ENCODE peak calls at places on chromosome 9, in eight cellular contexts. M, A, U, S, Q, W, B and T are unnamed samples.

GRCh38 chr9:85137606-85138150 is 468.1 kb downstream of the NTRK2 start:
- DNase-seq in A (no peak), U (no peak), Q (no peak), W (no peak), B (no peak), S (no peak), M (no peak), T (no peak)

GRCh38 chr9:6785682-6786081 is 27.9 kb downstream of the KDM4C start:
- DNase-seq in U (no peak), A (no peak), B (no peak), W (no peak), S (no peak), M (no peak), Q (no peak), T (no peak)

GRCh38 chr9:17706347-17706746 is 127.5 kb downstream of the SH3GL2 start:
- DNase-seq in S (no peak), W (no peak), A (no peak), B (no peak), U (no peak), M (no peak), Q (no peak), T (no peak)

GRCh38 chr9:119951090-119951489 is 581.9 kb upstream of the BRINP1 start:
- DNase-seq in U (no peak), M (no peak), B (peak), S (no peak), A (no peak), Q (no peak), W (no peak), T (no peak)

GRCh38 chr9:86405926-86406325 is 51.7 kb upstream of the TUT7 start:
- DNase-seq in B (peak), Q (no peak), S (peak), A (no peak), U (no peak), M (peak), W (peak), T (peak)

GRCh38 chr9:87678650-87679355 is 47.1 kb upstream of the CTSL start:
- DNase-seq in A (peak), Q (peak), U (no peak), B (peak), M (peak), W (peak), S (peak), T (peak)

GRCh38 chr9:120628207-120628924 is 48.4 kb upstream of the CDK5RAP2 start:
- DNase-seq in M (peak), S (no peak), W (no peak), U (no peak), B (no peak), A (no peak), Q (no peak), T (no peak)

GRCh38 chr9:107488400-107489143 is 997 bp downstream of the KLF4 start:
- DNase-seq in S (no peak), W (peak), M (peak), B (peak), Q (peak), U (peak), A (peak), T (no peak)

GRCh38 chr9:107907715-107908114 is 418.1 kb upstream of the KLF4 start:
- DNase-seq in M (no peak), A (no peak), Q (no peak), U (no peak), S (no peak), B (no peak), W (no peak), T (no peak)

GRCh38 chr9:97551308-97551707 is 49.8 kb downstream of the TMOD1 start:
- DNase-seq in B (no peak), W (no peak), A (no peak), M (no peak), Q (no peak), U (no peak), S (no peak), T (no peak)

GRCh38 chr9:33106372-33106771 is 29.9 kb upstream of the SMU1 start:
- DNase-seq in W (no peak), M (no peak), U (no peak), Q (no peak), S (no peak), B (no peak), A (no peak), T (no peak)

GRCh38 chr9:124695280-124695890 is 75.7 kb downstream of the NR6A1 start:
- DNase-seq in B (peak), U (no peak), S (no peak), W (peak), M (peak), Q (no peak), A (no peak), T (no peak)

GRCh38 chr9:92739346-92740014 is 25.2 kb downstream of the BICD2 start:
- DNase-seq in M (no peak), S (no peak), A (peak), U (no peak), B (no peak), Q (no peak), W (no peak), T (no peak)

GRCh38 chr9:92738661-92739081 is 26.0 kb downstream of the BICD2 start:
- DNase-seq in A (peak), S (peak), U (peak), M (no peak), W (peak), B (peak), Q (no peak), T (no peak)

GRCh38 chr9:92740969-92741368 is 23.7 kb downstream of the BICD2 start:
- DNase-seq in A (no peak), S (no peak), M (no peak), U (no peak), W (no peak), Q (no peak), B (no peak), T (no peak)

GRCh38 chr9:92740015-92740408 is 24.6 kb downstream of the BICD2 start:
- DNase-seq in M (no peak), S (no peak), W (no peak), B (no peak), A (peak), Q (no peak), U (no peak), T (no peak)

DNA sequence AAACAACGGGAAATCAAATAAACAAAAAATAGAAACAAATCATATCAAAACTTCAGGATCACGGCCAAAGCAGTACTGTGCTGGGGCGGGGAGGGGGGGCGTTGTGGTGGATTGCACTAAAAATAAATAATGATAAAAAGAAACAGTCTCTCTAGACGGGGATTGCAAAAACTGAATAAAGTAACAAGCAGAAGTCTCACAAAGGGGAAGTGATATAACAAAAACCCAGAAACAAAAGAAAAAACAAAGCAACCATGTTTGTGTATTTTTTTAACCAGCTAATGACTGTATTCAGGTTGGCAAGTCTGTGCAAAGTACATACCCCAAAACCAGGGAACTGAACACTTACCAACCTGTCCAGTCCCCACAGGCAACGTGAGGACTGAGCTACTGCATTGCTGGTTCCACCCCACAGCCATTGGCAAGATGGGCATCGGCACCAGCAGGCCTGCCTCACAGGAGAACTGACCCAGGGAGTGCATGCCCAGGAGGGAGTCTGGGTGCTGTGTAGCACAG is 24.1 kb downstream of the BICD2 start:
- DNase-seq in S (no peak), B (no peak), M (no peak), U (peak), A (peak), Q (no peak), W (no peak), T (no peak)
- H3K27ac ChIP-seq in S (peak), B (no peak), M (no peak), U (peak), A (peak), Q (no peak), W (peak), T (peak)

GRCh38 chr9:27382308-27382707 is 85.4 kb upstream of the EQTN start:
- DNase-seq in M (no peak), B (no peak), W (peak), U (no peak), Q (no peak), A (no peak), S (no peak), T (no peak)

GRCh38 chr9:27379311-27380236 is 82.6 kb upstream of the EQTN start:
- DNase-seq in S (no peak), Q (no peak), W (no peak), U (no peak), M (peak), A (no peak), B (no peak), T (no peak)

GRCh38 chr9:27377811-27378345 is 80.9 kb upstream of the EQTN start:
- DNase-seq in Q (no peak), M (no peak), S (no peak), W (no peak), A (no peak), B (no peak), U (no peak), T (no peak)

GRCh38 chr9:27373851-27374250 is 76.9 kb upstream of the EQTN start:
- DNase-seq in Q (no peak), A (no peak), M (no peak), B (no peak), S (no peak), W (no peak), U (no peak), T (no peak)

DNA sequence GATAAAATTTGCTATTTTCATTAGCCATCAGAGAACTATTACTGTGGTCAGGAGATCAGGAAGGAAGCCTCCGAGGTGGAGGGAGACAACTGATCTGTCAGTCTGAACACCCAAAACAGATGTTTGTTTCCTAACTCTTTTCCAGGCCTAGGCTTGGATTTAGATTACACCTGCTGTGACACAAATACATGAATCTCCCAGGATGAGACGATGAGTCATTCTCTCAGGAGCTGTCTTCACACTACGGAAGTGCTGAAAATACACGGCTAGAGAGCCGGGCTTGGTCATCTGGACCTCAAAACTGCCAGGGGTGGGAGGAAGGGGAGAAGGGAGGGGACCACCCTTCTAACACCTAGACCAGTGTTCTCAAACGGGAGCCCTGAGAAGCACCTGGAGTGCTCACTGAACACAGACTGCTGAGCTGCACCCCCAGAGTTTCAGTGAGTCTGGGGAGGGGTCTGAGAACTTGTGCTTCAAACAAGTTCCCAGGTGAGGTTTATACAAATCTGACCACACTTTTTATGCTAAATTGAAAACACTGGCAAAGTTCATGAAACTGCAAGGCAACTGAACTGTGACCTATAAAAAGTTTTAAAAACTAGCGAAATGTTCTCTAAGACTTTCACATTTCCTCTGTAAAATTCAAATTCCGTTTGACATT is 80.3 kb upstream of the EQTN start:
- DNase-seq in M (peak), A (no peak), W (peak), S (no peak), Q (peak), U (no peak), B (no peak), T (no peak)
- H3K27ac ChIP-seq in M (peak), A (no peak), W (peak), S (peak), Q (no peak), U (no peak), B (no peak), T (no peak)

GRCh38 chr9:117903453-117903852 is 199.2 kb downstream of the TLR4 start:
- DNase-seq in B (no peak), S (no peak), Q (no peak), U (no peak), M (no peak), W (no peak), A (no peak), T (no peak)

GRCh38 chr9:117906763-117907162 is 202.6 kb downstream of the TLR4 start:
- DNase-seq in A (no peak), S (no peak), W (no peak), B (no peak), M (no peak), U (no peak), Q (no peak), T (no peak)

DNA sequence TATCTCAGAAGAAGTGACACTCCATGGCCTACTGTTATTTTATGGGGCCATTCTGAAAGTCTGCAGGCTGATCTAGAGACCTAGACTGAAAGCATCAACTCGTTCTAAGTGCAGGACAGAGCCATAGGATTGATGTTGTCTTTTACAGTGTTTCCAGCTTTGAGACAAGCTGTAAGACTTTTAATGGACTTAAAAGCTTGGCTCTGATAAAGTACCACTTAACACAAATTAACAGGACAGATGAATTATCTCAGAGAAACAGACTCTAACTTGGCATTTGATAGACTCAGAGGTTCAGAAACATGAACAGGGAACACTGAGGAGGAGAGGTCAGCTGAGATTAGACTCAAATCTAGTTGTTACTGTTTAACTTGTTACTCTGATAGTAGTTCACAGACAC is 203.2 kb downstream of the TLR4 start:
- DNase-seq in W (no peak), Q (no peak), U (no peak), B (no peak), A (no peak), S (no peak), M (no peak), T (no peak)
- H3K27ac ChIP-seq in W (no peak), Q (no peak), U (no peak), B (no peak), A (no peak), S (no peak), M (no peak), T (no peak)

GRCh38 chr9:23542927-23543326 is 283.1 kb downstream of the ELAVL2 start:
- DNase-seq in W (no peak), B (no peak), U (no peak), A (no peak), M (no peak), S (no peak), Q (no peak), T (no peak)
- H3K27ac ChIP-seq in W (no peak), B (no peak), U (no peak), A (no peak), M (no peak), S (no peak), Q (peak), T (peak)

GRCh38 chr9:129479217-129480011 is 141.5 kb downstream of the C9orf50 start:
- DNase-seq in B (no peak), U (no peak), W (no peak), A (no peak), S (no peak), Q (no peak), M (no peak), T (no peak)
- H3K27ac ChIP-seq in B (no peak), U (peak), W (peak), A (peak), S (no peak), Q (no peak), M (peak), T (no peak)

DNA sequence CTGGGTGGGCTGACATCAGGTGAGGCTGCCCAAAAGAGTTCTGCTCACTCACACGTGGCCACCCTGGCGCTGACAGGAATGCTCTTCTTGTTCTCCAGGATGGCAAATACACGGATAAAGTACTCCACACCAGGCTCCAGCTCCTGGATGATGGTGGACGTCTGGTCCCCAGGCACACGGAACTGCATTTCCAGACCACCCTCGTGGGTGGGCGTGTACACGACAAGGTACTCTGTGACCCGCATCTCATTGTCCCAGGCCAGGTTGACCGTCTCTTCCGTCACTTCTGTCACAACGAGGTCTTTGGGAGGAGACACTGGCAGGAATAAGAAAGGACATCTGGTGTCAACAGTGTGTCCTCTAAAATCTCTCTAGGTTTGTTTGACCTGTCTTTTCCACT is 33.8 kb downstream of the TNC start:
- DNase-seq in B (no peak), W (no peak), S (no peak), Q (no peak), M (no peak), U (peak), A (no peak), T (no peak)
- H3K27ac ChIP-seq in B (no peak), W (peak), S (peak), Q (no peak), M (no peak), U (no peak), A (no peak), T (peak)

GRCh38 chr9:122092611-122093506 is at the start of gene TTLL11:
- DNase-seq in Q (peak), W (peak), M (peak), B (peak), A (peak), U (peak), S (peak), T (peak)
- H3K27ac ChIP-seq in Q (peak), W (peak), M (peak), B (no peak), A (no peak), U (peak), S (no peak), T (no peak)